ENCODE peak calls at places on chromosome 21, in six cellular contexts. One of them, this sample, is unnamed.
A peak's percentile ranks its signal among the peaks of the same experiment; 100 is the strongest.

GRCh38 chr21:44820851-44821250 is 3.0 kb upstream of the SUMO3 start:
- DNase-seq in pancreas: no peak
- DNase-seq in tibial nerve: no peak
- DNase-seq in endodermal cell: no peak
- DNase-seq in cardiac muscle cell: no peak
- DNase-seq in GM13977: no peak
- DNase-seq in this sample: no peak

GRCh38 chr21:44006017-44006624 is 6.0 kb upstream of the TRAPPC10 start:
- DNase-seq in endodermal cell: no peak
- DNase-seq in cardiac muscle cell: no peak
- DNase-seq in tibial nerve: no peak
- DNase-seq in GM13977: no peak
- DNase-seq in pancreas: no peak
- DNase-seq in this sample: peak; percentile 49

GRCh38 chr21:39014751-39015150 is 168.5 kb downstream of the PSMG1 start:
- DNase-seq in tibial nerve: no peak
- DNase-seq in cardiac muscle cell: no peak
- DNase-seq in GM13977: no peak
- DNase-seq in pancreas: no peak
- DNase-seq in endodermal cell: no peak
- DNase-seq in this sample: peak; percentile 90

GRCh38 chr21:45135868-45136267 is 61.5 kb downstream of the ADARB1 start:
- DNase-seq in pancreas: no peak
- DNase-seq in cardiac muscle cell: no peak
- DNase-seq in GM13977: no peak
- DNase-seq in endodermal cell: no peak
- DNase-seq in tibial nerve: no peak
- DNase-seq in this sample: no peak

GRCh38 chr21:39321424-39321823 is 8.0 kb upstream of the BRWD1 start:
- DNase-seq in endodermal cell: no peak
- DNase-seq in GM13977: no peak
- DNase-seq in tibial nerve: no peak
- DNase-seq in pancreas: no peak
- DNase-seq in cardiac muscle cell: no peak
- DNase-seq in this sample: no peak

GRCh38 chr21:35244514-35244913 is 195.4 kb upstream of the RUNX1 start:
- DNase-seq in tibial nerve: no peak
- DNase-seq in endodermal cell: no peak
- DNase-seq in cardiac muscle cell: no peak
- DNase-seq in pancreas: peak; percentile 42
- DNase-seq in GM13977: no peak
- DNase-seq in this sample: no peak

GRCh38 chr21:39911792-39912191 is 44.6 kb downstream of the PCP4 start:
- DNase-seq in GM13977: no peak
- DNase-seq in cardiac muscle cell: no peak
- DNase-seq in endodermal cell: peak; percentile 11
- DNase-seq in tibial nerve: no peak
- DNase-seq in pancreas: no peak
- DNase-seq in this sample: no peak

GRCh38 chr21:44949161-44950015 is 9.6 kb downstream of the SLX9 start:
- DNase-seq in pancreas: peak; percentile 83
- DNase-seq in tibial nerve: peak; percentile 83
- DNase-seq in cardiac muscle cell: peak; percentile 90
- DNase-seq in GM13977: peak; percentile 91
- DNase-seq in endodermal cell: peak; percentile 98
- DNase-seq in this sample: no peak

GRCh38 chr21:25191141-25191540 is 416.1 kb downstream of the MRPL39 start:
- DNase-seq in GM13977: peak; percentile 28
- DNase-seq in pancreas: no peak
- DNase-seq in endodermal cell: no peak
- DNase-seq in cardiac muscle cell: no peak
- DNase-seq in tibial nerve: no peak
- DNase-seq in this sample: no peak

GRCh38 chr21:15272591-15272990 is 207.8 kb upstream of the NRIP1 start:
- DNase-seq in pancreas: no peak
- DNase-seq in cardiac muscle cell: no peak
- DNase-seq in GM13977: no peak
- DNase-seq in endodermal cell: no peak
- DNase-seq in tibial nerve: no peak
- DNase-seq in this sample: no peak

GRCh38 chr21:44088401-44088780 is 18.8 kb upstream of the PWP2 start:
- DNase-seq in GM13977: no peak
- DNase-seq in endodermal cell: no peak
- DNase-seq in cardiac muscle cell: no peak
- DNase-seq in tibial nerve: no peak
- DNase-seq in pancreas: no peak
- DNase-seq in this sample: no peak

GRCh38 chr21:28269173-28269572 is 723.5 kb downstream of the LTN1 start:
- DNase-seq in tibial nerve: no peak
- DNase-seq in cardiac muscle cell: peak; percentile 32
- DNase-seq in endodermal cell: no peak
- DNase-seq in GM13977: no peak
- DNase-seq in pancreas: no peak
- DNase-seq in this sample: no peak

GRCh38 chr21:26945916-26946315 is 21.0 kb downstream of the ADAMTS5 start:
- DNase-seq in GM13977: no peak
- DNase-seq in cardiac muscle cell: peak; percentile 37
- DNase-seq in tibial nerve: no peak
- DNase-seq in pancreas: no peak
- DNase-seq in endodermal cell: peak; percentile 54
- DNase-seq in this sample: no peak

GRCh38 chr21:31290765-31291164 is 53.3 kb downstream of the TIAM1 start:
- DNase-seq in endodermal cell: no peak
- DNase-seq in cardiac muscle cell: no peak
- DNase-seq in GM13977: no peak
- DNase-seq in tibial nerve: no peak
- DNase-seq in pancreas: no peak
- DNase-seq in this sample: no peak

GRCh38 chr21:20789696-20790095 is 208.5 kb upstream of the NCAM2 start:
- DNase-seq in cardiac muscle cell: no peak
- DNase-seq in GM13977: no peak
- DNase-seq in pancreas: no peak
- DNase-seq in tibial nerve: no peak
- DNase-seq in endodermal cell: no peak
- DNase-seq in this sample: no peak

GRCh38 chr21:31326478-31327247 is 17.4 kb downstream of the TIAM1 start:
- DNase-seq in GM13977: peak; percentile 42
- DNase-seq in pancreas: no peak
- DNase-seq in cardiac muscle cell: no peak
- DNase-seq in tibial nerve: no peak
- DNase-seq in endodermal cell: no peak
- DNase-seq in this sample: no peak

GRCh38 chr21:45226540-45227326 is 61.0 kb downstream of the POFUT2 start:
- DNase-seq in pancreas: no peak
- DNase-seq in cardiac muscle cell: no peak
- DNase-seq in endodermal cell: no peak
- DNase-seq in GM13977: no peak
- DNase-seq in tibial nerve: no peak
- DNase-seq in this sample: no peak

GRCh38 chr21:45029298-45029967 is 44.9 kb upstream of the ADARB1 start:
- DNase-seq in pancreas: no peak
- DNase-seq in endodermal cell: peak; percentile 76
- DNase-seq in tibial nerve: peak; percentile 19
- DNase-seq in cardiac muscle cell: no peak
- DNase-seq in GM13977: no peak
- DNase-seq in this sample: no peak

GRCh38 chr21:35046223-35046690 is 2.8 kb downstream of the RUNX1 start:
- DNase-seq in pancreas: no peak
- DNase-seq in endodermal cell: no peak
- DNase-seq in GM13977: no peak
- DNase-seq in tibial nerve: no peak
- DNase-seq in cardiac muscle cell: no peak
- DNase-seq in this sample: no peak

GRCh38 chr21:44865561-44866280 is 7.8 kb downstream of the PTTG1IP start:
- DNase-seq in GM13977: no peak
- DNase-seq in endodermal cell: no peak
- DNase-seq in cardiac muscle cell: no peak
- DNase-seq in tibial nerve: no peak
- DNase-seq in pancreas: no peak
- DNase-seq in this sample: peak; percentile 64

GRCh38 chr21:31335957-31336738 is 7.9 kb downstream of the TIAM1 start:
- DNase-seq in tibial nerve: no peak
- DNase-seq in GM13977: no peak
- DNase-seq in endodermal cell: no peak
- DNase-seq in pancreas: no peak
- DNase-seq in cardiac muscle cell: no peak
- DNase-seq in this sample: no peak

GRCh38 chr21:39373634-39374033 is 24.7 kb upstream of the HMGN1 start:
- DNase-seq in cardiac muscle cell: peak; percentile 53
- DNase-seq in endodermal cell: peak; percentile 66
- DNase-seq in GM13977: no peak
- DNase-seq in tibial nerve: no peak
- DNase-seq in pancreas: no peak
- DNase-seq in this sample: no peak

GRCh38 chr21:17466166-17466565 is 46.7 kb upstream of the CXADR start:
- DNase-seq in GM13977: no peak
- DNase-seq in endodermal cell: no peak
- DNase-seq in cardiac muscle cell: no peak
- DNase-seq in pancreas: no peak
- DNase-seq in tibial nerve: no peak
- DNase-seq in this sample: peak; percentile 68

GRCh38 chr21:27636671-27637070 is 669.8 kb upstream of the ADAMTS5 start:
- DNase-seq in GM13977: no peak
- DNase-seq in pancreas: no peak
- DNase-seq in endodermal cell: no peak
- DNase-seq in tibial nerve: no peak
- DNase-seq in cardiac muscle cell: no peak
- DNase-seq in this sample: no peak

GRCh38 chr21:15063821-15064575 is 802 bp downstream of the NRIP1 start:
- DNase-seq in tibial nerve: peak; percentile 22
- DNase-seq in endodermal cell: peak; percentile 79
- DNase-seq in GM13977: no peak
- DNase-seq in cardiac muscle cell: peak; percentile 72
- DNase-seq in pancreas: peak; percentile 59
- DNase-seq in this sample: no peak

GRCh38 chr21:45154511-45155508 is 80.4 kb downstream of the ADARB1 start:
- DNase-seq in endodermal cell: peak; percentile 74
- DNase-seq in GM13977: no peak
- DNase-seq in cardiac muscle cell: peak; percentile 51
- DNase-seq in tibial nerve: no peak
- DNase-seq in pancreas: no peak
- DNase-seq in this sample: no peak

GRCh38 chr21:24123785-24124184 is 1483.5 kb downstream of the MRPL39 start:
- DNase-seq in pancreas: no peak
- DNase-seq in endodermal cell: no peak
- DNase-seq in tibial nerve: no peak
- DNase-seq in cardiac muscle cell: no peak
- DNase-seq in GM13977: no peak
- DNase-seq in this sample: no peak

GRCh38 chr21:30329203-30329868 is 8.2 kb downstream of the KRTAP27-1 start:
- DNase-seq in cardiac muscle cell: no peak
- DNase-seq in pancreas: no peak
- DNase-seq in endodermal cell: no peak
- DNase-seq in GM13977: no peak
- DNase-seq in tibial nerve: no peak
- DNase-seq in this sample: no peak

GRCh38 chr21:39776589-39776988 is 31.6 kb downstream of the IGSF5 start:
- DNase-seq in cardiac muscle cell: no peak
- DNase-seq in pancreas: no peak
- DNase-seq in endodermal cell: no peak
- DNase-seq in GM13977: no peak
- DNase-seq in tibial nerve: no peak
- DNase-seq in this sample: peak; percentile 24

GRCh38 chr21:31606081-31606874 is 53.2 kb upstream of the SOD1 start:
- DNase-seq in endodermal cell: no peak
- DNase-seq in GM13977: no peak
- DNase-seq in pancreas: no peak
- DNase-seq in tibial nerve: no peak
- DNase-seq in cardiac muscle cell: no peak
- DNase-seq in this sample: no peak

GRCh38 chr21:19981938-19982337 is 1016.3 kb upstream of the NCAM2 start:
- DNase-seq in pancreas: no peak
- DNase-seq in GM13977: no peak
- DNase-seq in tibial nerve: no peak
- DNase-seq in endodermal cell: no peak
- DNase-seq in cardiac muscle cell: no peak
- DNase-seq in this sample: no peak

GRCh38 chr21:37580690-37581089 is 214.1 kb downstream of the DYRK1A start:
- DNase-seq in GM13977: no peak
- DNase-seq in cardiac muscle cell: no peak
- DNase-seq in tibial nerve: no peak
- DNase-seq in pancreas: no peak
- DNase-seq in endodermal cell: no peak
- DNase-seq in this sample: no peak
- TF ChIP-seq CTCF in GM13977: no peak
- TF ChIP-seq CTCF in cardiac muscle cell: no peak
- TF ChIP-seq CTCF in tibial nerve: no peak
- TF ChIP-seq CTCF in pancreas: no peak
- TF ChIP-seq CTCF in endodermal cell: no peak
- TF ChIP-seq CTCF in this sample: no peak

GRCh38 chr21:41847066-41847804 is 31.9 kb downstream of the PRDM15 start:
- DNase-seq in cardiac muscle cell: peak; percentile 24
- DNase-seq in endodermal cell: peak; percentile 74
- DNase-seq in pancreas: no peak
- DNase-seq in tibial nerve: no peak
- DNase-seq in GM13977: no peak
- DNase-seq in this sample: no peak
- TF ChIP-seq CTCF in cardiac muscle cell: no peak
- TF ChIP-seq CTCF in endodermal cell: peak; percentile 57
- TF ChIP-seq CTCF in pancreas: no peak
- TF ChIP-seq CTCF in tibial nerve: no peak
- TF ChIP-seq CTCF in GM13977: no peak
- TF ChIP-seq CTCF in this sample: peak; percentile 19

GRCh38 chr21:42861311-42862122 is 17.8 kb downstream of the WDR4 start:
- DNase-seq in cardiac muscle cell: no peak
- DNase-seq in tibial nerve: no peak
- DNase-seq in endodermal cell: peak; percentile 33
- DNase-seq in pancreas: no peak
- DNase-seq in GM13977: no peak
- DNase-seq in this sample: no peak
- TF ChIP-seq CTCF in cardiac muscle cell: no peak
- TF ChIP-seq CTCF in tibial nerve: no peak
- TF ChIP-seq CTCF in endodermal cell: no peak
- TF ChIP-seq CTCF in pancreas: no peak
- TF ChIP-seq CTCF in GM13977: no peak
- TF ChIP-seq CTCF in this sample: no peak

DNA sequence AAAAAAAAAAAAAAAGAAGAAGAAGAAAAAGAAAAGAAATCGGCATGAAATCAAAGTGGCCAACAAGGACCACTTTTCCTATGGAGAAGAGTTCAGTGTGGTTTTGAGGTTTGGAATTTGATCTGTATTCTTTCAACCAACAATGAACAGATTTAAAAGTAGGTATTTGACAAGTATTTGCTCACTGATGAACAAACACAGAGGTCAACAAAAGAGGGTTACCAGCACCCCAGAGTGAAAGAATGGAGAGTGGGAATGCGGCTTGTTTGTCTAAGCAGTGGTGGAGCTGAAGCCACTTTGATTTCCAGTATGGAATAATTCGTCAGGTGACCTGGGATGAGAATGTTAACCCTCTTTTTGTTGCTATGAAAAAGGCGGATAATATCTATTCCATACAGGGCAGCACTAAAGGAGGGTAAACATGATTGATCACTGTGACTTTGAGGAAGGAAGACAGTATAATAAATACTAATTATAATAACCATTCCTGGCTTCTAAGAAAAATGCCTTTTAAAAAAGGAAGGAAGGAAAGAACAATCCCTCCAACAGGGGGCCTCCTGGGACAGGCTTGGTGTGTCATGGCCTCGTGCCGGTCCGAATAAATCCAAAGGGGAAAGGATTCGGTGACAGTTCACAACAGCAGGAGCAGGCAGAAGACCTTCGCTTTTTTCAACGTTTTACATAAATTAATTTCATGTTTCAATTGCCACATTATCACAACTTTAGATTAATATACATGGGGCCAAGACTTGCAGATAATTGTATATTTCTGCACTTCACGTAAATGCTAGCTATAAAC is 37.2 kb upstream of the SIM2 start:
- DNase-seq in GM13977: no peak
- DNase-seq in cardiac muscle cell: peak; percentile 55
- DNase-seq in endodermal cell: peak; percentile 82
- DNase-seq in pancreas: no peak
- DNase-seq in tibial nerve: no peak
- DNase-seq in this sample: no peak
- TF ChIP-seq CTCF in GM13977: no peak
- TF ChIP-seq CTCF in cardiac muscle cell: peak; percentile 59
- TF ChIP-seq CTCF in endodermal cell: peak; percentile 83
- TF ChIP-seq CTCF in pancreas: no peak
- TF ChIP-seq CTCF in tibial nerve: no peak
- TF ChIP-seq CTCF in this sample: peak; percentile 72